ENCODE peak calls at places on chromosomes 12 and 14, in eight cellular contexts. B, F, V, C, X, L, E and T are unnamed samples.

GRCh38 chr12:20212658-20213387 is 155.5 kb upstream of the PDE3A start:
- DNase-seq in B (no peak), F (peak), V (peak), C (peak), X (peak), L (peak), E (peak), T (peak)

GRCh38 chr14:56794088-56794556 is 16.2 kb downstream of the OTX2 start:
- DNase-seq in B (no peak), F (no peak), V (no peak), C (no peak), X (no peak), L (no peak), E (no peak), T (no peak)

GRCh38 chr12:132665794-132666193 is 21.3 kb downstream of the POLE start:
- DNase-seq in B (no peak), F (no peak), V (no peak), C (no peak), X (no peak), L (no peak), E (no peak), T (no peak)

GRCh38 chr14:65156568-65157366 is 54.5 kb upstream of the MAX start:
- DNase-seq in B (peak), F (peak), V (no peak), C (no peak), X (no peak), L (no peak), E (peak), T (peak)

GRCh38 chr12:55428844-55429243 is 2.8 kb downstream of the OR6C76 start:
- DNase-seq in B (no peak), F (no peak), V (no peak), C (no peak), X (no peak), L (no peak), E (no peak), T (no peak)

GRCh38 chr12:45183263-45183662 is 32.6 kb upstream of the ANO6 start:
- DNase-seq in B (no peak), F (no peak), V (no peak), C (no peak), X (no peak), L (peak), E (peak), T (peak)

GRCh38 chr12:53102883-53103807 is at the start of gene SOAT2:
- DNase-seq in B (peak), F (no peak), V (peak), C (no peak), X (peak), L (no peak), E (no peak), T (no peak)

GRCh38 chr12:89453579-89453978 is 71.0 kb downstream of the GALNT4 start:
- DNase-seq in B (no peak), F (no peak), V (no peak), C (no peak), X (peak), L (no peak), E (peak), T (peak)

GRCh38 chr12:89316705-89317139 is 35.6 kb downstream of the DUSP6 start:
- DNase-seq in B (no peak), F (no peak), V (no peak), C (no peak), X (no peak), L (no peak), E (no peak), T (no peak)

GRCh38 chr12:65609359-65609771 is 214.9 kb upstream of the HMGA2 start:
- DNase-seq in B (no peak), F (no peak), V (no peak), C (no peak), X (no peak), L (no peak), E (peak), T (peak)

GRCh38 chr14:63896278-63896720 is 43.5 kb downstream of the SYNE2 start:
- DNase-seq in B (no peak), F (peak), V (peak), C (peak), X (peak), L (no peak), E (peak), T (peak)

GRCh38 chr14:59328410-59328809 is 136.8 kb downstream of the GPR135 start:
- DNase-seq in B (no peak), F (no peak), V (no peak), C (no peak), X (no peak), L (no peak), E (no peak), T (no peak)

GRCh38 chr12:110105159-110105558 is 19.0 kb upstream of the IFT81 start:
- DNase-seq in B (no peak), F (no peak), V (no peak), C (no peak), X (no peak), L (no peak), E (no peak), T (no peak)

GRCh38 chr12:95621725-95622124 is 70.4 kb upstream of the USP44 start:
- DNase-seq in B (no peak), F (no peak), V (no peak), C (no peak), X (no peak), L (no peak), E (no peak), T (no peak)

GRCh38 chr14:68549057-68549421 is 243.8 kb downstream of the ZFP36L1 start:
- DNase-seq in B (no peak), F (no peak), V (no peak), C (no peak), X (no peak), L (peak), E (peak), T (peak)

GRCh38 chr12:57803317-57803893 is 15.1 kb downstream of the AVIL start:
- DNase-seq in B (no peak), F (peak), V (peak), C (peak), X (peak), L (peak), E (peak), T (peak)

GRCh38 chr14:99538275-99538674 is 57.1 kb downstream of the CCNK start:
- DNase-seq in B (no peak), F (no peak), V (no peak), C (no peak), X (no peak), L (peak), E (no peak), T (no peak)

GRCh38 chr12:124609041-124609984 is 41.9 kb upstream of the NCOR2 start:
- DNase-seq in B (peak), F (peak), V (peak), C (peak), X (peak), L (peak), E (peak), T (peak)

GRCh38 chr12:104154286-104154685 is 16.3 kb upstream of the NFYB start:
- DNase-seq in B (no peak), F (no peak), V (no peak), C (no peak), X (no peak), L (no peak), E (no peak), T (no peak)

GRCh38 chr14:92625213-92625612 is 111.6 kb downstream of the RIN3 start:
- DNase-seq in B (no peak), F (no peak), V (no peak), C (no peak), X (no peak), L (peak), E (peak), T (peak)

GRCh38 chr14:30620178-30620577 is 1.9 kb upstream of the SCFD1 start:
- DNase-seq in B (no peak), F (no peak), V (no peak), C (no peak), X (no peak), L (no peak), E (peak), T (peak)

GRCh38 chr14:76644875-76645518 is 116.3 kb upstream of the VASH1 start:
- DNase-seq in B (no peak), F (no peak), V (no peak), C (no peak), X (peak), L (peak), E (peak), T (peak)

GRCh38 chr12:48985475-48985897 is 7.4 kb downstream of the WNT1 start:
- DNase-seq in B (no peak), F (no peak), V (no peak), C (no peak), X (no peak), L (no peak), E (no peak), T (no peak)

GRCh38 chr12:15777355-15778012 is 11.7 kb downstream of the EPS8 start:
- DNase-seq in B (no peak), F (no peak), V (no peak), C (no peak), X (no peak), L (no peak), E (no peak), T (peak)

GRCh38 chr12:66359300-66359699 is 57.0 kb downstream of the HELB start:
- DNase-seq in B (no peak), F (no peak), V (no peak), C (no peak), X (no peak), L (no peak), E (no peak), T (no peak)

GRCh38 chr12:116455540-116456306 is 103.5 kb upstream of the MAP1LC3B2 start:
- DNase-seq in B (peak), F (peak), V (peak), C (peak), X (peak), L (peak), E (peak), T (peak)

GRCh38 chr12:12713932-12714275 is 3.3 kb upstream of the CDKN1B start:
- DNase-seq in B (no peak), F (no peak), V (no peak), C (no peak), X (no peak), L (no peak), E (no peak), T (no peak)
- H3K4me3 ChIP-seq in B (peak), F (peak), V (peak), C (peak), X (no peak), L (peak), E (no peak), T (no peak)

GRCh38 chr14:105025429-105025828 is 4.5 kb upstream of the CDCA4 start:
- DNase-seq in B (no peak), F (no peak), V (no peak), C (no peak), X (no peak), L (no peak), E (no peak), T (no peak)

GRCh38 chr14:105022276-105022670 is 1.4 kb upstream of the CDCA4 start:
- DNase-seq in B (no peak), F (no peak), V (no peak), C (no peak), X (no peak), L (no peak), E (no peak), T (no peak)

GRCh38 chr14:105023144-105023543 is 2.3 kb upstream of the CDCA4 start:
- DNase-seq in B (no peak), F (no peak), V (no peak), C (no peak), X (no peak), L (no peak), E (peak), T (no peak)

GRCh38 chr14:105021656-105022275 is 883 bp upstream of the CDCA4 start:
- DNase-seq in B (peak), F (peak), V (peak), C (no peak), X (peak), L (peak), E (peak), T (no peak)

DNA sequence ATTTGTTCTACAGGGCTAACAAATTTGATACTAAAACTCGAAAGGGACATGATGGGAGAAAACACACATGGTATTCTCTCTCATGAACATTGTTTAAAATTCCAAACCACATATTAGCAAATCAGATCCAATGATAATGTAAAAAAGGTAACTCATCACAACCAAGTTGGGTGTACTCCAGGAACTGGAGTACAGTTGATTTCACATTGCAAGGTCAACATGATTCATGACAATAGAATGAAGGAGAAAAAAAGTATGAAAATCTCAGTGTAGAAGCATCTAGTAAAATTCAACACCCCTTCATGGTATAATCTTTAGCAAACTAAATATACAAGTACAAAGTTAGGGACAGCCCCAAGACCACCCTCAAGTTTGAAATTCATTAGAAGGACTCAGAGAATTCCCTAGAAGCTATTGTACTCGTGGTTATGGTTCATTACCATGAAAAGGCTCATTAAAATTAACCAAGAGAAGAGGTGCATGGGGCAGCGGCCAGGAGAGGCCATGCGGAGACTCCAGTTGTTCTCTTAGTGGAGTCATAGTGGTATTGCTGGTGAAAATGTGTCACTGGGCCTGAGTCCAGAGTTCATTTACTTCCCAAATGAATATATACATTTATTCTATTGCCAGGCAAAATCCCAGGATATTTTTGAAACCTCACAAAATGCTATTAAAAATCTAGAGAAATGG is 3.1 kb upstream of the CDCA4 start:
- DNase-seq in B (no peak), F (no peak), V (no peak), C (no peak), X (no peak), L (peak), E (peak), T (peak)
- TF ChIP-seq CTCF in B (no peak), F (no peak), V (no peak), C (no peak), X (no peak), L (no peak), E (no peak), T (no peak)

GRCh38 chr12:1590083-1590979 is 4.0 kb downstream of the FBXL14 start:
- DNase-seq in B (no peak), F (no peak), V (no peak), C (no peak), X (no peak), L (no peak), E (peak), T (peak)
- H3K4me3 ChIP-seq in B (no peak), F (peak), V (no peak), C (peak), X (no peak), L (no peak), E (peak), T (peak)

DNA sequence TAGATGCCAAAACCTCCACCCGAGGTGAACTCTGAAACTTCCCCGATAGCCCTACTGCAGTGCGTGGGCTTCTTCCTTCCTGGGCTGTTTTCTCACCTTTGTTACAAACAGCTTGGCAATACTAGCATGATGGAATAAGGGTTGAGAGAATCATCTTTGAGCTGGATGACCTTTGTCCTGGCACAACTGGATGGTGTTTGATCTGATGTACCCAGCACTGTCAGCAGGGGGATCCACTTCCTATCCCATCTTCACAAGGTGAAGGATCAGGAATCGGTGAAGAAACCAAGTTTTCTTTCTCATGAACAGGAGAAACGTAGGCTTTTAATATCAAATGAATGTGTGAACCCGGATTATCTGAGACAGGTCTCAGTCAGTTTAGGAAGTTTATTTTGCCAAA is 19.5 kb upstream of the LRRC10 start:
- DNase-seq in B (no peak), F (no peak), V (no peak), C (no peak), X (no peak), L (peak), E (no peak), T (no peak)
- TF ChIP-seq CTCF in B (no peak), F (no peak), V (no peak), C (no peak), X (no peak), L (peak), E (peak), T (peak)

GRCh38 chr14:74962059-74962458 is 6.7 kb upstream of the PGF start:
- DNase-seq in B (no peak), F (no peak), V (no peak), C (no peak), X (no peak), L (no peak), E (no peak), T (no peak)
- H3K4me3 ChIP-seq in B (no peak), F (no peak), V (no peak), C (no peak), X (no peak), L (no peak), E (no peak), T (no peak)

GRCh38 chr12:123264642-123265041 is 7.0 kb downstream of the CDK2AP1 start:
- DNase-seq in B (no peak), F (no peak), V (no peak), C (no peak), X (no peak), L (no peak), E (no peak), T (no peak)
- TF ChIP-seq CTCF in B (no peak), F (no peak), V (no peak), C (no peak), X (peak), L (no peak), E (peak), T (no peak)

GRCh38 chr14:91232052-91232451 is 12.5 kb downstream of the GPR68 start:
- DNase-seq in B (no peak), F (no peak), V (no peak), C (no peak), X (no peak), L (no peak), E (no peak), T (no peak)
- H3K4me3 ChIP-seq in B (no peak), F (no peak), V (no peak), C (no peak), X (no peak), L (no peak), E (no peak), T (no peak)